ENCODE peak calls at places on chromosomes 13 and 19, in six cellular contexts. One of them, this sample, is unnamed.
A peak's percentile ranks its signal among the peaks of the same experiment; 100 is the strongest.

GRCh38 chr19:51660975-51661600 is 14.5 kb upstream of the SIGLEC14 start:
- DNase-seq in BJ: no peak
- DNase-seq in SK-N-SH: peak; percentile 61
- DNase-seq in lower lobe of right lung: peak; percentile 54
- DNase-seq in psoas muscle: peak; percentile 73
- DNase-seq in Caco-2: peak; percentile 79
- DNase-seq in this sample: peak; percentile 68

GRCh38 chr13:50375792-50376191 is 360.5 kb downstream of the KCNRG start:
- DNase-seq in lower lobe of right lung: no peak
- DNase-seq in BJ: no peak
- DNase-seq in psoas muscle: no peak
- DNase-seq in SK-N-SH: no peak
- DNase-seq in Caco-2: no peak
- DNase-seq in this sample: no peak

GRCh38 chr19:10884273-10884672 is 12.9 kb downstream of the CARM1 start:
- DNase-seq in lower lobe of right lung: no peak
- DNase-seq in psoas muscle: no peak
- DNase-seq in Caco-2: no peak
- DNase-seq in BJ: peak; percentile 37
- DNase-seq in SK-N-SH: no peak
- DNase-seq in this sample: no peak

GRCh38 chr19:16143399-16144215 is at the start of gene HSH2D:
- DNase-seq in SK-N-SH: no peak
- DNase-seq in lower lobe of right lung: peak; percentile 94
- DNase-seq in psoas muscle: peak; percentile 66
- DNase-seq in Caco-2: peak; percentile 41
- DNase-seq in BJ: no peak
- DNase-seq in this sample: peak; percentile 98

GRCh38 chr13:33178197-33178699 is 107.3 kb downstream of the STARD13 start:
- DNase-seq in SK-N-SH: no peak
- DNase-seq in BJ: no peak
- DNase-seq in Caco-2: no peak
- DNase-seq in psoas muscle: no peak
- DNase-seq in lower lobe of right lung: no peak
- DNase-seq in this sample: no peak

GRCh38 chr19:56671613-56671994 is at the start of gene ZNF835:
- DNase-seq in psoas muscle: peak; percentile 95
- DNase-seq in lower lobe of right lung: peak; percentile 94
- DNase-seq in BJ: no peak
- DNase-seq in Caco-2: no peak
- DNase-seq in SK-N-SH: peak; percentile 94
- DNase-seq in this sample: peak; percentile 24

GRCh38 chr13:23766199-23766771 is 122.9 kb downstream of the MIPEP start:
- DNase-seq in BJ: no peak
- DNase-seq in SK-N-SH: no peak
- DNase-seq in lower lobe of right lung: no peak
- DNase-seq in Caco-2: no peak
- DNase-seq in psoas muscle: no peak
- DNase-seq in this sample: no peak

GRCh38 chr19:42135836-42136235 is 3.6 kb upstream of the POU2F2 start:
- DNase-seq in lower lobe of right lung: no peak
- DNase-seq in SK-N-SH: no peak
- DNase-seq in Caco-2: no peak
- DNase-seq in BJ: no peak
- DNase-seq in psoas muscle: no peak
- DNase-seq in this sample: no peak

GRCh38 chr13:23323946-23324709 is 109.4 kb downstream of the SACS start:
- DNase-seq in BJ: no peak
- DNase-seq in lower lobe of right lung: no peak
- DNase-seq in Caco-2: no peak
- DNase-seq in SK-N-SH: no peak
- DNase-seq in psoas muscle: no peak
- DNase-seq in this sample: no peak

GRCh38 chr13:93002071-93002470 is 224.5 kb upstream of the GPC6 start:
- DNase-seq in Caco-2: no peak
- DNase-seq in psoas muscle: no peak
- DNase-seq in SK-N-SH: no peak
- DNase-seq in lower lobe of right lung: no peak
- DNase-seq in BJ: peak; percentile 1
- DNase-seq in this sample: no peak

GRCh38 chr13:26914624-26915023 is 154.0 kb upstream of the GPR12 start:
- DNase-seq in lower lobe of right lung: no peak
- DNase-seq in psoas muscle: no peak
- DNase-seq in SK-N-SH: no peak
- DNase-seq in Caco-2: no peak
- DNase-seq in BJ: no peak
- DNase-seq in this sample: no peak

GRCh38 chr13:29022968-29023367 is 202.8 kb downstream of the MTUS2 start:
- DNase-seq in Caco-2: no peak
- DNase-seq in SK-N-SH: no peak
- DNase-seq in BJ: no peak
- DNase-seq in psoas muscle: no peak
- DNase-seq in lower lobe of right lung: no peak
- DNase-seq in this sample: no peak

GRCh38 chr13:110340812-110341444 is 33.8 kb downstream of the COL4A2 start:
- DNase-seq in SK-N-SH: no peak
- DNase-seq in psoas muscle: peak; percentile 87
- DNase-seq in BJ: no peak
- DNase-seq in lower lobe of right lung: peak; percentile 73
- DNase-seq in Caco-2: no peak
- DNase-seq in this sample: no peak

GRCh38 chr19:29302002-29302928 is 89.3 kb upstream of the UQCRFS1 start:
- DNase-seq in lower lobe of right lung: no peak
- DNase-seq in Caco-2: no peak
- DNase-seq in BJ: no peak
- DNase-seq in SK-N-SH: no peak
- DNase-seq in psoas muscle: no peak
- DNase-seq in this sample: no peak

GRCh38 chr19:35560271-35560670 is 3.2 kb downstream of the ATP4A start:
- DNase-seq in lower lobe of right lung: no peak
- DNase-seq in SK-N-SH: no peak
- DNase-seq in BJ: no peak
- DNase-seq in Caco-2: no peak
- DNase-seq in psoas muscle: no peak
- DNase-seq in this sample: no peak
- H3K27me3 ChIP-seq in lower lobe of right lung: peaks cover 37% of the 10 kb centered on the region
- H3K27me3 ChIP-seq in SK-N-SH: peaks cover 64% of the 10 kb centered on the region
- H3K27me3 ChIP-seq in BJ: peaks cover 16% of the 10 kb centered on the region
- H3K27me3 ChIP-seq in Caco-2: no peaks in the 10 kb centered on the region
- H3K27me3 ChIP-seq in psoas muscle: no peaks in the 10 kb centered on the region
- H3K27me3 ChIP-seq in this sample: peaks cover 3% of the 10 kb centered on the region

GRCh38 chr19:5149930-5150329 is 181.0 kb downstream of the KDM4B start:
- DNase-seq in Caco-2: no peak
- DNase-seq in lower lobe of right lung: no peak
- DNase-seq in psoas muscle: no peak
- DNase-seq in BJ: no peak
- DNase-seq in SK-N-SH: no peak
- DNase-seq in this sample: no peak
- H3K27me3 ChIP-seq in Caco-2: no peaks in the 10 kb centered on the region
- H3K27me3 ChIP-seq in lower lobe of right lung: no peaks in the 10 kb centered on the region
- H3K27me3 ChIP-seq in psoas muscle: no peaks in the 10 kb centered on the region
- H3K27me3 ChIP-seq in BJ: no peaks in the 10 kb centered on the region
- H3K27me3 ChIP-seq in SK-N-SH: no peaks in the 10 kb centered on the region
- H3K27me3 ChIP-seq in this sample: no peaks in the 10 kb centered on the region

DNA sequence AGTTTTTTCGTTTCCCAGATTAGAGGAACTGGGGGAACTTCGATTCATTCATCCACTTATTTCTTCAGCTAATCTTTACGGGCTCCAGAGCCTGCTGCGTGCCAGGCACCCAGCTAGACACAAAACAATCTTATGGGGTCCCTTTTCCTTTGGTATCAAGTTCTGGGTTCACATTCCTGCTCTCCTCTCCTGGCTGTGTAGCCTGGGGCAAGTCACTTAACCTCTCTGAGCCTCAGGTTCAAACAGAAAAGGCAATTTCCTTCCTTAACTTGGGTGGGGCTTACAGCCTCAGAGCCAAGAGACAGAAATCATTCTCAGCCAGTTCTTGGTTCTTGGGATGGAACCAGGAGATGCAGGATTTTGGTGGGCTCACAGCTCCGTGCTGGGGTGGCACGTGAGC is 5.9 kb downstream of the SHD start:
- DNase-seq in Caco-2: no peak
- DNase-seq in BJ: no peak
- DNase-seq in SK-N-SH: no peak
- DNase-seq in psoas muscle: no peak
- DNase-seq in lower lobe of right lung: no peak
- DNase-seq in this sample: no peak
- H3K27me3 ChIP-seq in Caco-2: no peaks in the 10 kb centered on the region
- H3K27me3 ChIP-seq in BJ: peaks cover 12% of the 10 kb centered on the region
- H3K27me3 ChIP-seq in SK-N-SH: peaks cover 6% of the 10 kb centered on the region
- H3K27me3 ChIP-seq in psoas muscle: no peaks in the 10 kb centered on the region
- H3K27me3 ChIP-seq in lower lobe of right lung: peaks cover 42% of the 10 kb centered on the region
- H3K27me3 ChIP-seq in this sample: peaks cover 9% of the 10 kb centered on the region

GRCh38 chr13:87676254-87677042 is 5.3 kb downstream of the SLITRK5 start:
- DNase-seq in BJ: no peak
- DNase-seq in psoas muscle: no peak
- DNase-seq in Caco-2: no peak
- DNase-seq in SK-N-SH: peak; percentile 4
- DNase-seq in lower lobe of right lung: no peak
- DNase-seq in this sample: no peak
- H3K27me3 ChIP-seq in BJ: peaks cover 9% of the 10 kb centered on the region
- H3K27me3 ChIP-seq in psoas muscle: no peaks in the 10 kb centered on the region
- H3K27me3 ChIP-seq in Caco-2: no peaks in the 10 kb centered on the region
- H3K27me3 ChIP-seq in SK-N-SH: peaks cover 60% of the 10 kb centered on the region
- H3K27me3 ChIP-seq in lower lobe of right lung: peaks cover 68% of the 10 kb centered on the region
- H3K27me3 ChIP-seq in this sample: no peaks in the 10 kb centered on the region

DNA sequence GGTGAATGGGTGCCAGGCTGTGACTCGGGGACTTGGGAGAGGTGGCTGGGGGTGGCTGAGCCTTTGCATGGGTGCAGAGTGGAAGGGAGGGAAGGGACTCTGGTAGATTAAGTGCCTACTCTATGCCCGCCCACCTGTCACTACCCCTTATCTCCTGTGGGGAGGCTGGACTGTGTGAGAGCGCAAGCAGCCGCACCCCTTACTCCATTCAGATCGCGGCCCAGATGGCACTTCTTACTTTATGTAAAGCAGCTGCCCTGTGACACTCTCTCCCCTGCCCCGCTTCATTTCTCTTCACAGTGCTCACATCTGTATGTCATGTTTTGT is 2.9 kb downstream of the KASH5 start:
- DNase-seq in psoas muscle: no peak
- DNase-seq in lower lobe of right lung: no peak
- DNase-seq in BJ: no peak
- DNase-seq in Caco-2: no peak
- DNase-seq in SK-N-SH: no peak
- DNase-seq in this sample: no peak
- H3K27me3 ChIP-seq in psoas muscle: no peaks in the 10 kb centered on the region
- H3K27me3 ChIP-seq in lower lobe of right lung: no peaks in the 10 kb centered on the region
- H3K27me3 ChIP-seq in BJ: peaks cover 6% of the 10 kb centered on the region
- H3K27me3 ChIP-seq in Caco-2: no peaks in the 10 kb centered on the region
- H3K27me3 ChIP-seq in SK-N-SH: peaks cover 34% of the 10 kb centered on the region
- H3K27me3 ChIP-seq in this sample: no peaks in the 10 kb centered on the region

This sample was measured in small intestine.